ENCODE peak calls at places on chromosomes 7 and 10, in ten cellular contexts. R, B, Z, T, K, Y, D, X, F and U are unnamed samples.

GRCh38 chr7:74040791-74041520 is 13.0 kb downstream of the ELN start:
- DNase-seq in R (no peak), B (no peak), Z (no peak), T (no peak), K (no peak), Y (no peak), D (no peak), X (no peak), F (no peak), U (no peak)

GRCh38 chr7:16708980-16709379 is 44.6 kb upstream of the TSPAN13 start:
- DNase-seq in R (no peak), B (peak; percentile 76), Z (no peak), T (no peak), K (no peak), Y (no peak), D (peak; percentile 61), X (no peak), F (peak; percentile 38), U (no peak)

GRCh38 chr7:129777195-129777844 is 165.8 kb downstream of the NRF1 start:
- DNase-seq in R (no peak), B (no peak), Z (no peak), T (no peak), K (no peak), Y (no peak), D (no peak), X (no peak), F (no peak), U (no peak)

GRCh38 chr7:149005427-149006344 is 22.6 kb downstream of the PDIA4 start:
- DNase-seq in R (peak; percentile 87), B (peak; percentile 76), Z (peak; percentile 71), T (no peak), K (peak; percentile 80), Y (peak; percentile 79), D (peak; percentile 23), X (peak; percentile 83), F (peak; percentile 96), U (peak; percentile 84)

GRCh38 chr7:55502209-55502608 is 70.1 kb downstream of the VOPP1 start:
- DNase-seq in R (no peak), B (no peak), Z (no peak), T (no peak), K (no peak), Y (no peak), D (no peak), X (no peak), F (no peak), U (no peak)

GRCh38 chr10:123808873-123809272 is 82.7 kb downstream of the CPXM2 start:
- DNase-seq in R (no peak), B (peak; percentile 48), Z (no peak), T (no peak), K (no peak), Y (no peak), D (peak; percentile 77), X (no peak), F (no peak), U (no peak)

GRCh38 chr10:91880310-91880709 is 29.0 kb downstream of the FGFBP3 start:
- DNase-seq in R (peak; percentile 21), B (peak; percentile 29), Z (no peak), T (no peak), K (no peak), Y (no peak), D (peak; percentile 81), X (no peak), F (peak; percentile 71), U (no peak)

GRCh38 chr10:49398000-49398861 is 2.3 kb upstream of the DRGX start:
- DNase-seq in R (peak; percentile 54), B (peak; percentile 29), Z (no peak), T (no peak), K (peak; percentile 37), Y (no peak), D (peak; percentile 57), X (peak; percentile 24), F (peak; percentile 87), U (peak; percentile 57)

GRCh38 chr7:79386688-79387422 is 66.6 kb downstream of the MAGI2 start:
- DNase-seq in R (no peak), B (peak; percentile 72), Z (no peak), T (no peak), K (no peak), Y (no peak), D (no peak), X (no peak), F (no peak), U (no peak)

GRCh38 chr7:14403587-14403986 is 414.1 kb upstream of the ETV1 start:
- DNase-seq in R (no peak), B (no peak), Z (no peak), T (no peak), K (no peak), Y (no peak), D (peak; percentile 29), X (no peak), F (no peak), U (no peak)

GRCh38 chr7:140696024-140696678 is 357 bp upstream of the NDUFB2 start:
- DNase-seq in R (peak; percentile 97), B (no peak), Z (peak; percentile 91), T (no peak), K (peak; percentile 92), Y (peak; percentile 97), D (no peak), X (peak; percentile 97), F (peak; percentile 99), U (peak; percentile 93)

GRCh38 chr7:4962872-4963775 is 4.1 kb upstream of the MMD2 start:
- DNase-seq in R (no peak), B (no peak), Z (no peak), T (no peak), K (no peak), Y (no peak), D (no peak), X (no peak), F (no peak), U (no peak)

GRCh38 chr10:118013078-118013568 is 33.6 kb downstream of the RAB11FIP2 start:
- DNase-seq in R (no peak), B (no peak), Z (no peak), T (no peak), K (no peak), Y (no peak), D (no peak), X (no peak), F (no peak), U (no peak)

GRCh38 chr7:115676080-115676479 is 354.5 kb downstream of the TFEC start:
- DNase-seq in R (peak; percentile 16), B (peak; percentile 56), Z (no peak), T (no peak), K (no peak), Y (no peak), D (peak; percentile 4), X (peak; percentile 18), F (no peak), U (no peak)

GRCh38 chr10:51468424-51468823 is 231.0 kb downstream of the CSTF2T start:
- DNase-seq in R (no peak), B (no peak), Z (no peak), T (no peak), K (no peak), Y (no peak), D (no peak), X (no peak), F (no peak), U (no peak)

GRCh38 chr7:131603932-131604331 is 47.5 kb upstream of the PODXL start:
- DNase-seq in R (no peak), B (no peak), Z (no peak), T (no peak), K (no peak), Y (no peak), D (peak; percentile 14), X (no peak), F (no peak), U (no peak)
- H3K4me1 ChIP-seq in R (peaks cover 3% of the 10 kb centered on the region), B (peaks cover 34% of the 10 kb centered on the region), Z (no peaks in the 10 kb centered on the region), T (no peaks in the 10 kb centered on the region), K (no peaks in the 10 kb centered on the region), Y (no peaks in the 10 kb centered on the region), D (peaks cover 29% of the 10 kb centered on the region), X (no peaks in the 10 kb centered on the region), F (no peaks in the 10 kb centered on the region), U (no peaks in the 10 kb centered on the region)

GRCh38 chr7:40133561-40134427 is 628 bp downstream of the MPLKIP start:
- DNase-seq in R (no peak), B (no peak), Z (no peak), T (no peak), K (no peak), Y (no peak), D (no peak), X (no peak), F (no peak), U (no peak)

GRCh38 chr7:40138973-40139372 is 4.2 kb downstream of the SUGCT start:
- DNase-seq in R (no peak), B (no peak), Z (no peak), T (no peak), K (no peak), Y (no peak), D (no peak), X (no peak), F (no peak), U (no peak)

GRCh38 chr7:40137563-40137962 is 2.8 kb downstream of the SUGCT start:
- DNase-seq in R (no peak), B (no peak), Z (no peak), T (no peak), K (no peak), Y (no peak), D (no peak), X (no peak), F (no peak), U (no peak)

GRCh38 chr7:40134428-40135423 is at the start of the genes MPLKIP and SUGCT:
- DNase-seq in R (peak; percentile 83), B (peak; percentile 90), Z (peak; percentile 77), T (no peak), K (peak; percentile 78), Y (peak; percentile 84), D (peak; percentile 85), X (peak; percentile 85), F (peak; percentile 93), U (peak; percentile 88)
- H3K4me1 ChIP-seq in R (no peaks in the 10 kb centered on the region), B (peaks cover 13% of the 10 kb centered on the region), Z (peaks cover 29% of the 10 kb centered on the region), T (peaks cover 39% of the 10 kb centered on the region), K (peaks cover 37% of the 10 kb centered on the region), Y (no peaks in the 10 kb centered on the region), D (peaks cover 3% of the 10 kb centered on the region), X (peaks cover 15% of the 10 kb centered on the region), F (no peaks in the 10 kb centered on the region), U (peaks cover 31% of the 10 kb centered on the region)

DNA sequence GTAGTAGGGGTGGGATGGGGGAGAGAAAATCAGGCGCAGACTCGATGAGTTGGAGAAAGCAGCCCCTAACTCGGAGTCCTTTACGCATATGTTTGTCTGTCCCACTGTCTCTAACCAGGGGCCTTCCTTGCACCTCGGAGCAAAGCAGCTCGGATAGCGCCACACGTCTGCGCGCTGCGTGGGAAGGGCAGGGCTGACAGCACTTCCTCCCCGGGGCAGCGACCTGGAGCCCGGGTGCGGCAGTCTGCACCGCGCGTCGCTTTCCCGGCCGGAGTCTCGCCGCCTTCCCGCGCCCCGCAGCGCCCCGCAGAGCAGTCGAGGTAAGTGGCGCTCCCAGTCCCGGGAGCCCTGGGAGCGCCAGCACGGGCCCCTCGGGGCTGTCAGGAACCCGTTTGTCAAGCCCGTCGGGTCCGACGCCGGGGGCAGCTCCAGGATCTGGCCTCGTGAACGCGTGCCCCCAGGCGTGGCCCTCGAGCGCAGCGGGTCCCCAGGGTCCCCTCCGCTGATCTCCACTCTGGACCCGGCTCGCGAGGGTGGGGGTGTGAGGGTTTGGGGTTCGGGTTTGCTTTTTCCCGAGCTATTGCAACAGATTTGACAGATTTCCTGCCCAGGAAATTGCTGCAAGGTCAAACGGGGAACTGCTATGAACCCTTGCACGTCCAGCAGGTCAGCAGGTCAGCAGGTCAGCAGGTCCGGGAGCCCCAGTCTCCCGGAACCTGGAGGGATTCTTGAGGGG is 561 bp downstream of the APBB1IP start:
- DNase-seq in R (peak; percentile 42), B (no peak), Z (peak; percentile 51), T (no peak), K (peak; percentile 62), Y (no peak), D (no peak), X (peak; percentile 31), F (peak; percentile 76), U (peak; percentile 12)
- H3K4me1 ChIP-seq in R (no peaks in the 10 kb centered on the region), B (peaks cover 5% of the 10 kb centered on the region), Z (peaks cover 59% of the 10 kb centered on the region), T (no peaks in the 10 kb centered on the region), K (peaks cover 43% of the 10 kb centered on the region), Y (no peaks in the 10 kb centered on the region), D (no peaks in the 10 kb centered on the region), X (no peaks in the 10 kb centered on the region), F (no peaks in the 10 kb centered on the region), U (no peaks in the 10 kb centered on the region)

GRCh38 chr10:79140906-79141305 is 72.1 kb downstream of the ZMIZ1 start:
- DNase-seq in R (no peak), B (no peak), Z (no peak), T (no peak), K (no peak), Y (no peak), D (no peak), X (no peak), F (no peak), U (no peak)
- H3K4me1 ChIP-seq in R (peaks cover 62% of the 10 kb centered on the region), B (peaks cover 63% of the 10 kb centered on the region), Z (peaks cover 46% of the 10 kb centered on the region), T (peaks cover 97% of the 10 kb centered on the region), K (peaks cover 55% of the 10 kb centered on the region), Y (peaks cover 44% of the 10 kb centered on the region), D (peaks cover 22% of the 10 kb centered on the region), X (peaks cover 61% of the 10 kb centered on the region), F (no peaks in the 10 kb centered on the region), U (peaks cover 42% of the 10 kb centered on the region)